ENCODE peak calls at places on chromosomes 4 and X, in six cellular contexts. One of them, this sample, is unnamed.

GRCh38 chr4:8725071-8725841 is 132.7 kb downstream of the CPZ start:
- DNase-seq in H1: peak; percentile 56
- DNase-seq in K562: no peak
- DNase-seq in GM12892: no peak
- DNase-seq in GM12878: no peak
- DNase-seq in HepG2: no peak
- DNase-seq in this sample: no peak

GRCh38 chr4:55941881-55942280 is 6.9 kb upstream of the CEP135 start:
- DNase-seq in H1: no peak
- DNase-seq in K562: no peak
- DNase-seq in GM12892: no peak
- DNase-seq in GM12878: no peak
- DNase-seq in HepG2: no peak
- DNase-seq in this sample: no peak

GRCh38 chrX:150364347-150365050 is 1.4 kb downstream of the MAMLD1 start:
- DNase-seq in H1: peak; percentile 45
- DNase-seq in K562: no peak
- DNase-seq in GM12892: no peak
- DNase-seq in GM12878: no peak
- DNase-seq in HepG2: no peak
- DNase-seq in this sample: no peak

GRCh38 chr4:112378858-112379257 is 81.7 kb downstream of the ALPK1 start:
- DNase-seq in H1: no peak
- DNase-seq in K562: no peak
- DNase-seq in GM12892: no peak
- DNase-seq in GM12878: no peak
- DNase-seq in HepG2: no peak
- DNase-seq in this sample: no peak

GRCh38 chr4:64617813-64618212 is 208.6 kb upstream of the TECRL start:
- DNase-seq in H1: no peak
- DNase-seq in K562: no peak
- DNase-seq in GM12892: no peak
- DNase-seq in GM12878: no peak
- DNase-seq in HepG2: no peak
- DNase-seq in this sample: no peak

GRCh38 chr4:148076964-148077363 is 345.1 kb downstream of the ARHGAP10 start:
- DNase-seq in H1: no peak
- DNase-seq in K562: no peak
- DNase-seq in GM12892: no peak
- DNase-seq in GM12878: no peak
- DNase-seq in HepG2: no peak
- DNase-seq in this sample: no peak

GRCh38 chr4:76589402-76589801 is 154.4 kb downstream of the SHROOM3 start:
- DNase-seq in H1: no peak
- DNase-seq in K562: no peak
- DNase-seq in GM12892: no peak
- DNase-seq in GM12878: no peak
- DNase-seq in HepG2: no peak
- DNase-seq in this sample: no peak

GRCh38 chr4:100372432-100372831 is 145.4 kb downstream of the EMCN start:
- DNase-seq in H1: peak; percentile 44
- DNase-seq in K562: no peak
- DNase-seq in GM12892: no peak
- DNase-seq in GM12878: no peak
- DNase-seq in HepG2: peak; percentile 1
- DNase-seq in this sample: no peak

GRCh38 chr4:71593306-71593705 is 190.6 kb downstream of the GC start:
- DNase-seq in H1: no peak
- DNase-seq in K562: no peak
- DNase-seq in GM12892: no peak
- DNase-seq in GM12878: no peak
- DNase-seq in HepG2: no peak
- DNase-seq in this sample: no peak

GRCh38 chr4:38182334-38182998 is 222.3 kb downstream of the PTTG2 start:
- DNase-seq in H1: no peak
- DNase-seq in K562: no peak
- DNase-seq in GM12892: no peak
- DNase-seq in GM12878: no peak
- DNase-seq in HepG2: no peak
- DNase-seq in this sample: no peak

GRCh38 chr4:38185406-38185805 is 225.2 kb downstream of the PTTG2 start:
- DNase-seq in H1: no peak
- DNase-seq in K562: no peak
- DNase-seq in GM12892: no peak
- DNase-seq in GM12878: no peak
- DNase-seq in HepG2: no peak
- DNase-seq in this sample: no peak

GRCh38 chr4:38188136-38188535 is 227.9 kb downstream of the PTTG2 start:
- DNase-seq in H1: no peak
- DNase-seq in K562: no peak
- DNase-seq in GM12892: no peak
- DNase-seq in GM12878: no peak
- DNase-seq in HepG2: no peak
- DNase-seq in this sample: no peak

GRCh38 chr4:38180456-38180855 is 220.3 kb downstream of the PTTG2 start:
- DNase-seq in H1: no peak
- DNase-seq in K562: no peak
- DNase-seq in GM12892: no peak
- DNase-seq in GM12878: no peak
- DNase-seq in HepG2: no peak
- DNase-seq in this sample: no peak

DNA sequence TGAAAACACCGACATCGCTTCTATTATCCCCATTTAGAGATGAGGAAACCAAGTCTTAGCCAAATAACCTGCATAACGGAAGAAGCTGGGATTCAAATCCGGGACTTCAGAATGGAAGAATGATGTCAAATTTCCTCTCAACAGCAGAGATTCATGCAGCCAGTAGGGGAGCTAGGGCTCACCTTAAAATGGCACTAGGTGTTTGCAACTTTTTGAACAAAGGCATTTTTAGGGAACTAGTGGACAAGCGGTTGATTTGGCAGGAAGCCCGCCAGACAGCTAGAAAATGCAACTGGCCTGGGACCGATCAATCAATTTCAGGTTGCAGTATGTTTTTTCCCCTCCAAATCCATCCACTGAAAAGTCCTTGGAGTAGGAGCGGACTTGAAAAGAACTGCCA is 224.2 kb downstream of the PTTG2 start:
- DNase-seq in H1: no peak
- DNase-seq in K562: no peak
- DNase-seq in GM12892: no peak
- DNase-seq in GM12878: no peak
- DNase-seq in HepG2: no peak
- DNase-seq in this sample: no peak
- TF ChIP-seq TAF1 in H1: no peak
- TF ChIP-seq TAF1 in K562: no peak
- TF ChIP-seq TAF1 in GM12892: no peak
- TF ChIP-seq TAF1 in GM12878: no peak
- TF ChIP-seq TAF1 in HepG2: no peak
- TF ChIP-seq TAF1 in this sample: no peak

GRCh38 chr4:14264437-14264836 is 636.9 kb upstream of the BOD1L1 start:
- DNase-seq in H1: no peak
- DNase-seq in K562: no peak
- DNase-seq in GM12892: no peak
- DNase-seq in GM12878: no peak
- DNase-seq in HepG2: no peak
- DNase-seq in this sample: no peak

GRCh38 chr4:14257903-14258302 is 630.4 kb upstream of the BOD1L1 start:
- DNase-seq in H1: no peak
- DNase-seq in K562: no peak
- DNase-seq in GM12892: no peak
- DNase-seq in GM12878: no peak
- DNase-seq in HepG2: no peak
- DNase-seq in this sample: no peak

GRCh38 chr4:14262221-14262620 is 634.7 kb upstream of the BOD1L1 start:
- DNase-seq in H1: no peak
- DNase-seq in K562: no peak
- DNase-seq in GM12892: no peak
- DNase-seq in GM12878: no peak
- DNase-seq in HepG2: no peak
- DNase-seq in this sample: no peak

GRCh38 chr4:14260591-14260990 is 633.1 kb upstream of the BOD1L1 start:
- DNase-seq in H1: no peak
- DNase-seq in K562: no peak
- DNase-seq in GM12892: no peak
- DNase-seq in GM12878: no peak
- DNase-seq in HepG2: no peak
- DNase-seq in this sample: no peak

GRCh38 chr4:14259926-14260325 is 632.4 kb upstream of the BOD1L1 start:
- DNase-seq in H1: no peak
- DNase-seq in K562: no peak
- DNase-seq in GM12892: no peak
- DNase-seq in GM12878: no peak
- DNase-seq in HepG2: no peak
- DNase-seq in this sample: no peak
- TF ChIP-seq POLR2A in H1: no peak
- TF ChIP-seq POLR2A in K562: no peak
- TF ChIP-seq POLR2A in GM12892: no peak
- TF ChIP-seq POLR2A in GM12878: no peak
- TF ChIP-seq POLR2A in HepG2: no peak
- TF ChIP-seq POLR2A in this sample: no peak

DNA sequence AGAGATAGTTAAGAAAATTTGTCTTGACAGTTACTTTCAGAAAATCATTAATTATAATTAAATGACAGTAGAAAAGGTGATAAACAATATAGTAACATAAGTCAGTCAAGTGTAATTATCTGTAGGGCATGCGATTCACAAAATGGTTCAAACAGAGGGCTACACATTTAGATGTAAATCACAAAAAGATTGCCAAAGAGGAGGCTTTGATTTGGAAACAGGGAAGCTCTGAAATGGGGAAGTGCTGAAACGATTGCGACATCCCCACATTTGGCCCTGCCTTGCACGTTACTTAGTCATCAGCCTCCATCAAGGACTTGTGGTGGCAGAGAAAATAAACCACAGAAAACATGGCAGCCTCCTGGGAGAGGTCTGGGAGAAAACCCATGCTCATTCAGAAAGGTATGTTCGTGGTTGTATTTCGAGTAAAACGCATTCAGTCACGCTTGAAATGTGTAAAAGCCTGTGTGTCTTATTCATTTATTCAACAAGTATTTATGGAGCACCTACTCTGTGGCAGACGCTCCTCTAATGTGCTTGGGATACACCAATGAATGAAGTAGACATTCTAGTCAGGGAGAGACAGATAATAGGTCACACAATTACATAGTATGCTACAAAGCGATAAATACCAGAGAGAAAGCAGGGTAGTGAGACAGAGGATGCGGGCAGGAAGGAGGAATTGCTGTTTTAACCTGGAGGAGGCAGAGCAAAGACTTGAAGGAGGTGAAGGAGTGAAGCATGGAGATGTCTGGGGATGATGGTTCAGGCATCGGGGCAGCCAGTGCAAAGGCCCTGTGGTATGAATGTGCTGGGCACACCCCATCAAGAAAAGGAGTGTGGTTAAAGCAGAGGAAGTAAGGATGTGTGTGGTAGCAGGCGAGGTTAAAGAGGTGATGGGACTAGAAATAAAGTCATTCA is 7.8 kb downstream of the RBM47 start:
- DNase-seq in H1: no peak
- DNase-seq in K562: peak; percentile 16
- DNase-seq in GM12892: no peak
- DNase-seq in GM12878: peak; percentile 93
- DNase-seq in HepG2: peak; percentile 60
- DNase-seq in this sample: no peak
- TF ChIP-seq TAF1 in H1: no peak
- TF ChIP-seq TAF1 in K562: no peak
- TF ChIP-seq TAF1 in GM12892: no peak
- TF ChIP-seq TAF1 in GM12878: no peak
- TF ChIP-seq TAF1 in HepG2: no peak
- TF ChIP-seq TAF1 in this sample: no peak

GRCh38 chrX:81229901-81230300 is 28.0 kb downstream of the SH3BGRL start:
- DNase-seq in H1: no peak
- DNase-seq in K562: no peak
- DNase-seq in GM12892: no peak
- DNase-seq in GM12878: no peak
- DNase-seq in HepG2: no peak
- DNase-seq in this sample: no peak
- TF ChIP-seq POLR2A in H1: no peak
- TF ChIP-seq POLR2A in K562: no peak
- TF ChIP-seq POLR2A in GM12892: no peak
- TF ChIP-seq POLR2A in GM12878: no peak
- TF ChIP-seq POLR2A in HepG2: no peak
- TF ChIP-seq POLR2A in this sample: no peak

GRCh38 chr4:5808081-5808741 is 84.7 kb downstream of the CRMP1 start:
- DNase-seq in H1: no peak
- DNase-seq in K562: no peak
- DNase-seq in GM12892: no peak
- DNase-seq in GM12878: no peak
- DNase-seq in HepG2: no peak
- DNase-seq in this sample: no peak
- TF ChIP-seq TAF1 in H1: no peak
- TF ChIP-seq TAF1 in K562: no peak
- TF ChIP-seq TAF1 in GM12892: no peak
- TF ChIP-seq TAF1 in GM12878: no peak
- TF ChIP-seq TAF1 in HepG2: no peak
- TF ChIP-seq TAF1 in this sample: no peak

GRCh38 chr4:102311912-102312311 is 33.4 kb downstream of the SLC39A8 start:
- DNase-seq in H1: no peak
- DNase-seq in K562: no peak
- DNase-seq in GM12892: no peak
- DNase-seq in GM12878: no peak
- DNase-seq in HepG2: no peak
- DNase-seq in this sample: no peak

GRCh38 chr4:102315532-102315931 is 29.8 kb downstream of the SLC39A8 start:
- DNase-seq in H1: no peak
- DNase-seq in K562: no peak
- DNase-seq in GM12892: no peak
- DNase-seq in GM12878: no peak
- DNase-seq in HepG2: no peak
- DNase-seq in this sample: no peak

GRCh38 chr4:102316585-102316984 is 28.7 kb downstream of the SLC39A8 start:
- DNase-seq in H1: no peak
- DNase-seq in K562: no peak
- DNase-seq in GM12892: no peak
- DNase-seq in GM12878: no peak
- DNase-seq in HepG2: no peak
- DNase-seq in this sample: no peak

GRCh38 chr4:102311407-102311806 is 33.9 kb downstream of the SLC39A8 start:
- DNase-seq in H1: no peak
- DNase-seq in K562: no peak
- DNase-seq in GM12892: no peak
- DNase-seq in GM12878: no peak
- DNase-seq in HepG2: no peak
- DNase-seq in this sample: no peak

DNA sequence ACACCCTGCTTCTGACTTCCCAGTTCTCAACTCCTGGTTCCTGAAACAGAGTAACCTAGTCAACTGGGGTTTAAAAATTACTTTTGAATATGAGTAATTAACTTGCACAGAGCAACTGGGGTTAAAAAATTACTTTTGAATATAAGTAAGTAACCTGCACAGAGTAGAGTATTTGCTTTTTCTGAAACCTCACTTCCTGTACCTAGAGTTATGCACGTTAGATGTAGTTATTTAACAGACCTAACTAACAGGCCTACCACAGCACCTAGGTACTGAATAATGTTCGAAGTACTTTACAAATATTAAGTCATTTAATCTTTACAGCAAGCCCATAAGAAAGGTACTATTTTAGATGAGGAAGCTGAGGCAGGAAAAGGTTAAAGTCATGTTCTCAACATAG is 32.8 kb downstream of the SLC39A8 start:
- DNase-seq in H1: no peak
- DNase-seq in K562: no peak
- DNase-seq in GM12892: no peak
- DNase-seq in GM12878: no peak
- DNase-seq in HepG2: no peak
- DNase-seq in this sample: no peak
- TF ChIP-seq POLR2A in H1: no peak
- TF ChIP-seq POLR2A in K562: no peak
- TF ChIP-seq POLR2A in GM12892: no peak
- TF ChIP-seq POLR2A in GM12878: no peak
- TF ChIP-seq POLR2A in HepG2: no peak
- TF ChIP-seq POLR2A in this sample: no peak